ENCODE peak calls at places on chromosomes 16 and 17, in five cellular contexts. O, P, Z, N and H are unnamed samples.

GRCh38 chr17:38687291-38687690 is 12.5 kb upstream of the EPOP start:
- DNase-seq in N (peak), O (no peak), Z (peak), P (no peak), H (no peak)

GRCh38 chr16:75116081-75116910 is at the start of gene LDHD:
- DNase-seq in Z (peak), N (peak), P (peak), O (peak), H (peak)

GRCh38 chr17:42920106-42920900 is 19.7 kb downstream of the G6PC1 start:
- DNase-seq in O (no peak), P (peak), N (no peak), Z (no peak), H (no peak)

GRCh38 chr17:82332669-82333278 is 792 bp downstream of the SECTM1 start:
- DNase-seq in P (no peak), N (peak), O (peak), Z (peak), H (peak)

GRCh38 chr16:15427648-15428239 is 6.6 kb upstream of the BMERB1 start:
- DNase-seq in N (peak), O (peak), P (peak), Z (peak), H (peak)

GRCh38 chr16:86964846-86965245 is 352.3 kb downstream of the C16orf95 start:
- DNase-seq in Z (no peak), N (no peak), P (no peak), O (no peak), H (no peak)

GRCh38 chr16:2973081-2973480 is 3.9 kb downstream of the PAQR4 start:
- DNase-seq in Z (no peak), N (no peak), O (no peak), P (no peak), H (no peak)

GRCh38 chr17:83171661-83172060 is 92.3 kb downstream of the METRNL start:
- DNase-seq in P (no peak), O (peak), N (no peak), Z (no peak), H (no peak)

GRCh38 chr17:83183951-83184506 is 104.6 kb downstream of the METRNL start:
- DNase-seq in O (peak), P (no peak), N (no peak), Z (no peak), H (peak)

GRCh38 chr17:4786111-4786491 is at the start of gene VMO1:
- DNase-seq in Z (no peak), N (no peak), P (no peak), O (no peak), H (no peak)

GRCh38 chr17:42531455-42532354 is 4.3 kb upstream of the NAGLU start:
- DNase-seq in Z (no peak), O (peak), P (peak), N (peak), H (peak)

GRCh38 chr17:56665864-56666263 is 72.4 kb downstream of the NOG start:
- DNase-seq in P (peak), Z (no peak), O (no peak), N (no peak), H (no peak)

GRCh38 chr17:82153745-82154375 is 55.8 kb upstream of the FASN start:
- DNase-seq in Z (peak), P (peak), O (peak), N (peak), H (peak)

GRCh38 chr17:9125722-9126121 is 104.4 kb downstream of the NTN1 start:
- DNase-seq in Z (no peak), P (no peak), O (no peak), N (no peak), H (no peak)

GRCh38 chr17:79814966-79815835 is 18.3 kb upstream of the CBX8 start:
- DNase-seq in Z (no peak), O (peak), N (no peak), P (no peak), H (no peak)

GRCh38 chr16:58462499-58462996 is 37.4 kb upstream of the NDRG4 start:
- DNase-seq in O (no peak), P (no peak), Z (no peak), N (no peak), H (no peak)

GRCh38 chr16:19783847-19784736 is 66.0 kb downstream of the IQCK start:
- DNase-seq in O (no peak), Z (no peak), P (no peak), N (no peak), H (no peak)

GRCh38 chr16:30896890-30897730 is 696 bp downstream of the CTF1 start:
- DNase-seq in O (peak), N (peak), Z (peak), P (peak), H (peak)

GRCh38 chr17:74646231-74646630 is 22.7 kb upstream of the CD300E start:
- DNase-seq in P (no peak), N (no peak), O (no peak), Z (peak), H (no peak)

GRCh38 chr17:60330731-60331130 is 61.2 kb downstream of the USP32 start:
- DNase-seq in N (no peak), Z (peak), O (no peak), P (no peak), H (no peak)

GRCh38 chr17:6061290-6061689 is 8.9 kb upstream of the WSCD1 start:
- DNase-seq in O (no peak), N (peak), Z (peak), P (no peak), H (no peak)

GRCh38 chr17:6450926-6451717 is 6.9 kb downstream of the PIMREG start:
- DNase-seq in Z (no peak), N (no peak), P (no peak), O (no peak), H (peak)

GRCh38 chr16:85087899-85088569 is 24.2 kb downstream of the CIBAR2 start:
- DNase-seq in N (no peak), Z (no peak), O (no peak), P (no peak), H (no peak)

GRCh38 chr17:8844229-8845218 is 22.9 kb downstream of the PIK3R6 start:
- DNase-seq in N (no peak), O (no peak), Z (no peak), P (no peak), H (no peak)

GRCh38 chr17:63699638-63700527 is at the start of gene LIMD2:
- DNase-seq in P (peak), N (no peak), Z (no peak), O (peak), H (peak)

GRCh38 chr17:55089955-55090573 is 121.5 kb downstream of the STXBP4 start:
- DNase-seq in P (no peak), O (no peak), N (no peak), Z (peak), H (no peak)

GRCh38 chr17:20234266-20234665 is 225.1 kb downstream of the SPECC1 start:
- DNase-seq in Z (no peak), N (no peak), O (no peak), P (no peak), H (no peak)

GRCh38 chr17:80842456-80843053 is 149.1 kb upstream of the CHMP6 start:
- DNase-seq in Z (no peak), P (no peak), O (no peak), N (no peak), H (no peak)

GRCh38 chr17:78723001-78723796 is 58.9 kb downstream of the CYTH1 start:
- DNase-seq in Z (no peak), O (peak), N (no peak), P (peak), H (peak)

GRCh38 chr17:43723697-43724359 is 34.8 kb downstream of the SOST start:
- DNase-seq in N (peak), P (no peak), Z (peak), O (no peak), H (no peak)

GRCh38 chr16:57757326-57757786 is 21.8 kb downstream of the KATNB1 start:
- DNase-seq in O (peak), Z (peak), N (peak), P (peak), H (peak)

GRCh38 chr17:49003557-49004511 is 6.6 kb downstream of the IGF2BP1 start:
- DNase-seq in Z (peak), O (no peak), N (no peak), P (peak), H (no peak)

GRCh38 chr16:87441886-87442580 is 49.9 kb downstream of the MAP1LC3B start:
- DNase-seq in O (peak), Z (peak), N (peak), P (no peak), H (no peak)